ENCODE peak calls at places on chromosome 22, in eight cellular contexts. I, R, H, E, Y, Q, F and U are unnamed samples.

GRCh38 chr22:45775062-45775461 is 103.4 kb downstream of the ATXN10 start:
- DNase-seq in R (no peak), E (no peak), Q (no peak), F (no peak), H (no peak), I (no peak), Y (no peak), U (no peak)

GRCh38 chr22:29710922-29711593 is 8.7 kb upstream of the CABP7 start:
- DNase-seq in Y (no peak), I (no peak), E (peak), R (no peak), F (no peak), Q (no peak), H (no peak), U (no peak)

GRCh38 chr22:37843746-37844089 is 416 bp downstream of the ANKRD54 start:
- DNase-seq in F (no peak), Y (peak), Q (peak), I (no peak), H (no peak), R (no peak), E (peak), U (no peak)

GRCh38 chr22:33270596-33270995 is 212.4 kb upstream of the SYN3 start:
- DNase-seq in E (no peak), Q (no peak), H (no peak), I (no peak), R (no peak), F (no peak), Y (no peak), U (no peak)

GRCh38 chr22:40182231-40182835 is 4.6 kb downstream of the TNRC6B start:
- DNase-seq in H (no peak), I (peak), Y (no peak), Q (no peak), E (no peak), F (no peak), R (no peak), U (no peak)

GRCh38 chr22:49768961-49769690 is 58.5 kb downstream of the BRD1 start:
- DNase-seq in Q (no peak), F (no peak), E (no peak), I (peak), Y (peak), H (no peak), R (peak), U (no peak)

GRCh38 chr22:41403532-41404318 is 22.0 kb downstream of the TEF start:
- DNase-seq in Q (peak), E (peak), I (peak), Y (peak), F (peak), H (peak), R (peak), U (peak)

GRCh38 chr22:19704355-19705015 is 9.8 kb upstream of the SEPTIN5 start:
- DNase-seq in R (no peak), H (no peak), I (no peak), Y (peak), F (no peak), Q (no peak), E (no peak), U (no peak)